ENCODE peak calls at places on chromosomes 6 and 20, in five cellular contexts. S, Y, R, I and P are unnamed samples.

GRCh38 chr20:50323209-50323608 is 132.6 kb downstream of the CEBPB start:
- DNase-seq in S (no peak), Y (peak), R (no peak), I (no peak), P (no peak)

GRCh38 chr6:27183082-27183832 is 64.2 kb upstream of the PRSS16 start:
- DNase-seq in S (no peak), Y (no peak), R (no peak), I (no peak), P (no peak)

GRCh38 chr20:59161626-59162170 is 1.9 kb upstream of the ZNF831 start:
- DNase-seq in S (no peak), Y (no peak), R (no peak), I (no peak), P (no peak)

GRCh38 chr20:51481311-51481997 is 61.1 kb downstream of the NFATC2 start:
- DNase-seq in S (no peak), Y (no peak), R (no peak), I (no peak), P (no peak)

GRCh38 chr20:5719861-5720401 is 30.3 kb upstream of the SHLD1 start:
- DNase-seq in S (peak), Y (no peak), R (no peak), I (no peak), P (no peak)

GRCh38 chr6:162090734-162091133 is 636.8 kb downstream of the PRKN start:
- DNase-seq in S (peak), Y (no peak), R (no peak), I (no peak), P (no peak)

GRCh38 chr6:150471276-150471675 is 102.5 kb downstream of the IYD start:
- DNase-seq in S (no peak), Y (no peak), R (no peak), I (no peak), P (no peak)

GRCh38 chr6:39843305-39844020 is 51.3 kb downstream of the DAAM2 start:
- DNase-seq in S (peak), Y (no peak), R (no peak), I (no peak), P (no peak)

GRCh38 chr6:45576648-45577624 is 199.2 kb upstream of the SUPT3H start:
- DNase-seq in S (no peak), Y (no peak), R (peak), I (no peak), P (no peak)

GRCh38 chr6:9481292-9482029 is 933.4 kb downstream of the TFAP2A start:
- DNase-seq in S (no peak), Y (no peak), R (no peak), I (no peak), P (no peak)

GRCh38 chr6:35017461-35018183 is 123.5 kb downstream of the TCP11 start:
- DNase-seq in S (no peak), Y (no peak), R (no peak), I (no peak), P (no peak)

GRCh38 chr6:135025775-135026174 is 28.8 kb downstream of the HBS1L start:
- DNase-seq in S (no peak), Y (no peak), R (no peak), I (no peak), P (no peak)

GRCh38 chr6:89611666-89612065 is 26.9 kb downstream of the LYRM2 start:
- DNase-seq in S (no peak), Y (no peak), R (no peak), I (no peak), P (no peak)

GRCh38 chr6:28710466-28711191 is 184.9 kb downstream of the GPX5 start:
- DNase-seq in S (peak), Y (no peak), R (no peak), I (no peak), P (no peak)

GRCh38 chr20:35020108-35021031 is 64.7 kb downstream of the MYH7B start:
- DNase-seq in S (no peak), Y (no peak), R (no peak), I (no peak), P (no peak)

GRCh38 chr6:56386717-56387116 is 139.3 kb upstream of the COL21A1 start:
- DNase-seq in S (no peak), Y (no peak), R (no peak), I (no peak), P (no peak)

GRCh38 chr6:17968081-17968518 is 19.3 kb downstream of the KIF13A start:
- DNase-seq in S (no peak), Y (no peak), R (no peak), I (no peak), P (no peak)

GRCh38 chr6:33583591-33584155 is 3.6 kb upstream of the BAK1 start:
- DNase-seq in S (no peak), Y (no peak), R (no peak), I (no peak), P (peak)

GRCh38 chr20:4638826-4639225 is 82.9 kb upstream of the PRND start:
- DNase-seq in S (peak), Y (no peak), R (no peak), I (no peak), P (no peak)

GRCh38 chr20:1334370-1334731 is 5.4 kb upstream of the SDCBP2 start:
- DNase-seq in S (no peak), Y (peak), R (no peak), I (no peak), P (no peak)

GRCh38 chr6:27866370-27867050 is 45.7 kb downstream of the OR2B2 start:
- DNase-seq in S (peak), Y (no peak), R (no peak), I (peak), P (no peak)

GRCh38 chr6:76771076-76771634 is 692.1 kb downstream of the HTR1B start:
- DNase-seq in S (peak), Y (no peak), R (no peak), I (no peak), P (no peak)

GRCh38 chr20:2759143-2759542 is 41.3 kb downstream of the CPXM1 start:
- DNase-seq in S (no peak), Y (peak), R (no peak), I (no peak), P (no peak)

GRCh38 chr20:12982098-12982497 is 26.7 kb upstream of the SPTLC3 start:
- DNase-seq in S (no peak), Y (no peak), R (no peak), I (no peak), P (no peak)

GRCh38 chr6:10416863-10417641 is 2.2 kb upstream of the TFAP2A start:
- DNase-seq in S (peak), Y (no peak), R (no peak), I (no peak), P (peak)

GRCh38 chr6:98352348-98352747 is 482.0 kb upstream of the POU3F2 start:
- DNase-seq in S (no peak), Y (no peak), R (no peak), I (no peak), P (no peak)

GRCh38 chr20:63957004-63957689 is 931 bp upstream of the UCKL1 start:
- DNase-seq in S (peak), Y (no peak), R (no peak), I (peak), P (peak)

GRCh38 chr20:48324744-48325143 is 503.1 kb downstream of the PREX1 start:
- DNase-seq in S (no peak), Y (no peak), R (no peak), I (no peak), P (no peak)

GRCh38 chr6:99333068-99333467 is 16.4 kb downstream of the FAXC start:
- DNase-seq in S (no peak), Y (no peak), R (no peak), I (no peak), P (no peak)

GRCh38 chr6:27672113-27672799 is 199.4 kb upstream of the ZNF184 start:
- DNase-seq in S (peak), Y (no peak), R (no peak), I (peak), P (peak)

GRCh38 chr20:53829706-53830521 is 236.3 kb upstream of the ZNF217 start:
- DNase-seq in S (peak), Y (no peak), R (no peak), I (no peak), P (no peak)

GRCh38 chr6:127968394-127968793 is 67.5 kb upstream of the THEMIS start:
- DNase-seq in S (no peak), Y (no peak), R (no peak), I (no peak), P (no peak)
- TF ChIP-seq CTCF in S (no peak), Y (no peak), R (no peak), I (no peak), P (peak)

GRCh38 chr6:44222486-44222986 is 859 bp upstream of the SLC29A1 start:
- DNase-seq in S (no peak), Y (no peak), R (no peak), I (no peak), P (no peak)

GRCh38 chr6:44222987-44223470 is 366 bp upstream of the SLC29A1 start:
- DNase-seq in S (no peak), Y (no peak), R (no peak), I (no peak), P (no peak)

GRCh38 chr6:44224978-44225330 is 1.6 kb downstream of the SLC29A1 start:
- DNase-seq in S (no peak), Y (no peak), R (no peak), I (no peak), P (no peak)

GRCh38 chr6:44224154-44224977 is 971 bp downstream of the SLC29A1 start:
- DNase-seq in S (no peak), Y (no peak), R (no peak), I (peak), P (peak)

GRCh38 chr6:44223471-44224153 is at the start of gene SLC29A1:
- DNase-seq in S (peak), Y (no peak), R (peak), I (peak), P (peak)
- TF ChIP-seq CTCF in S (no peak), Y (no peak), R (peak), I (no peak), P (peak)

GRCh38 chr20:36304786-36305495 is 1.2 kb upstream of the DLGAP4 start:
- DNase-seq in S (no peak), Y (no peak), R (no peak), I (peak), P (no peak)

GRCh38 chr20:36306557-36307411 is 645 bp downstream of the DLGAP4 start:
- DNase-seq in S (no peak), Y (no peak), R (no peak), I (no peak), P (no peak)

GRCh38 chr20:36303831-36304230 is 2.3 kb upstream of the DLGAP4 start:
- DNase-seq in S (no peak), Y (no peak), R (no peak), I (no peak), P (no peak)

GRCh38 chr20:36307412-36308317 is 1.5 kb downstream of the DLGAP4 start:
- DNase-seq in S (no peak), Y (no peak), R (peak), I (peak), P (no peak)

GRCh38 chr20:36305602-36306556 is at the start of gene DLGAP4:
- DNase-seq in S (no peak), Y (no peak), R (peak), I (peak), P (no peak)
- TF ChIP-seq CTCF in S (no peak), Y (no peak), R (peak), I (no peak), P (no peak)

GRCh38 chr20:58155148-58155925 is 73.1 kb downstream of the ANKRD60 start:
- DNase-seq in S (no peak), Y (no peak), R (no peak), I (no peak), P (no peak)
- TF ChIP-seq CTCF in S (no peak), Y (no peak), R (no peak), I (no peak), P (no peak)

DNA sequence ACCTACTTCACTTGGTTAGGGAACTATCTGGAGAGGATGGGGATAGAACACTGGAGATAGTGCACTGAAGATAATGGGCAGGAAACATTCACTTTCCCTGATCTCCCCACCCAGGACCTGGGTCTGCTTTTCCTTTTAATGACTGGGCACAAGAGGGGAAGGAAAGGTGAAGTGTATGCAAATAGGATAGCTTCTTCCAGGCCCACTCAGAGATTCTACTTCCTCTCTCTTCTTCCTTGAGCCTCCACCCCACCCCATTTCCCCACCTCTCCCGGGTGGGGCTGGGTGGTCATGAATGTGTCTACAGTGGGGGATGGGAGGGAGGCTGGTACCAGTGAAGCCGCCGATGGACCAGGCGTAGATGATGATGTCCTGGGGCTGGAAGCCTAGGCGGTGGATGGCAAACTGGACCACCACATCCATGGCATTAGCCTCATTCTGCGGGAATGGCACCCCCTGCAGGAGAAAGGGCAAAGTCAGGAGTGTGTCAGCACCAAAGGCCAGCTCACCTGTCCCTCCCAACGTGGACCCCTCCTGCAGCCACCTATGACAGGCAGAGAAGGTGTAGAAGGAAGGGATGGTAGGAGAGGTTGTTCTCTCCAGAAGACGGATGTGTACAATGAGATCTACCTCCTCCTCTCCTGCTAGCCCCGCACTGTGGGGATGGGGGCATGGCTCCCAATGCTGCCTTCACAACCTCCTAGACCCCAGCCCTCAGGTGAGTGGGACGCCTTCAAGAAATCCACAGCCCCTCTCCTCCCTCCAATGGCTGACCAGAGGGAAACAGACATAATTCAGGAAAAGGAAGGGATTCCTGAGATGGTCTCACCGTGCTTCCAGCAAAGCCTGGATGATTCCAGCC is 8.6 kb upstream of the LY6G5C start:
- DNase-seq in S (no peak), Y (no peak), R (no peak), I (no peak), P (no peak)
- TF ChIP-seq CTCF in S (no peak), Y (no peak), R (no peak), I (peak), P (peak)

DNA sequence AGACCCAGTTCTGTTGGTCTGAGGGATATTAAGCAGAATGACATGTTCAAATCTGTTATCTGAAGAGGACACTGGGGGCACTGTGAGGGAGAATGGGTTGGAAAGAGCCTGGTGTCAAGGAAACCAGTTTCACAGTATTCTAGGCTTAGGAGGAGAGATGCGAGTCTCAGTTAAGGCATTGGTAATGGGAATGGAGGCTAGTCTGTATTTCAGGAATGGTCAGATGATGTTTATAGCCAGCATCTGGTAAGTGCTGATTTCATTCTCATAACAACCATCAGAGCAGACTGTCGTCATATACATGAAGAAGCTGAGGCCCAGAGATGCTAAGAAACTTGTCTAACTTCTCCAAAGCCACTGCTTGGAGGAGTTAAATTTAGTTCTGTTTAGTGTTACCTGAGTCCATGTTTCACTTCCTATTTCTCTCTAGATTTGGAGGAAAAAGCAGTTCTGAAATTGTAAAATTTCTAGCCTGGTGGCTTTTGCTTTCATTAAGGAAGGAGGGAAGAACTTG is 242.0 kb downstream of the ARID1B start:
- DNase-seq in S (no peak), Y (no peak), R (no peak), I (no peak), P (no peak)
- TF ChIP-seq CTCF in S (no peak), Y (no peak), R (no peak), I (no peak), P (no peak)